ENCODE peak calls at places on chromosomes 11 and 22, in six cellular contexts. H is SK-N-SH, W is H1, Q is K562, B is HepG2, J is GM12878. T is an unnamed sample.

GRCh38 chr11:63768232-63769043 is at the start of gene ZFTA:
- DNase-seq in H (peak), W (peak), Q (peak), B (no peak), J (no peak), T (no peak)

GRCh38 chr22:20613301-20613700 is 105.9 kb downstream of the MED15 start:
- DNase-seq in H (no peak), W (no peak), Q (no peak), B (no peak), J (no peak), T (no peak)

GRCh38 chr11:130766650-130767297 is 149.5 kb downstream of the SNX19 start:
- DNase-seq in H (no peak), W (no peak), Q (no peak), B (no peak), J (no peak), T (no peak)

GRCh38 chr11:76246271-76246933 is 40.1 kb upstream of the WNT11 start:
- DNase-seq in H (no peak), W (no peak), Q (no peak), B (no peak), J (no peak), T (no peak)

GRCh38 chr11:109968781-109969180 is 124.4 kb upstream of the ZC3H12C start:
- DNase-seq in H (no peak), W (no peak), Q (peak), B (no peak), J (no peak), T (no peak)

GRCh38 chr11:32817181-32817842 is 12.4 kb upstream of the PRRG4 start:
- DNase-seq in H (no peak), W (no peak), Q (no peak), B (no peak), J (no peak), T (no peak)

GRCh38 chr22:44549701-44550100 is 51.7 kb upstream of the RTL6 start:
- DNase-seq in H (no peak), W (no peak), Q (no peak), B (no peak), J (no peak), T (no peak)

GRCh38 chr11:117145393-117145761 is 1.3 kb downstream of the PAFAH1B2 start:
- DNase-seq in H (peak), W (no peak), Q (peak), B (peak), J (no peak), T (no peak)

GRCh38 chr11:13205446-13205845 is 72.1 kb upstream of the BMAL1 start:
- DNase-seq in H (no peak), W (no peak), Q (no peak), B (no peak), J (peak), T (no peak)

GRCh38 chr22:38873469-38874411 is 1.7 kb upstream of the CBX6 start:
- DNase-seq in H (no peak), W (peak), Q (no peak), B (no peak), J (peak), T (no peak)

GRCh38 chr11:57977709-57978108 is 46.0 kb upstream of the OR9Q1 start:
- DNase-seq in H (no peak), W (no peak), Q (no peak), B (no peak), J (no peak), T (no peak)

GRCh38 chr11:115776916-115777315 is 272.7 kb upstream of the CADM1 start:
- DNase-seq in H (no peak), W (no peak), Q (no peak), B (no peak), J (no peak), T (no peak)

GRCh38 chr22:33076368-33076767 is 18.2 kb upstream of the SYN3 start:
- DNase-seq in H (no peak), W (no peak), Q (no peak), B (no peak), J (no peak), T (no peak)

GRCh38 chr11:19817870-19818269 is 105.2 kb downstream of the NAV2 start:
- DNase-seq in H (no peak), W (no peak), Q (no peak), B (no peak), J (no peak), T (no peak)

DNA sequence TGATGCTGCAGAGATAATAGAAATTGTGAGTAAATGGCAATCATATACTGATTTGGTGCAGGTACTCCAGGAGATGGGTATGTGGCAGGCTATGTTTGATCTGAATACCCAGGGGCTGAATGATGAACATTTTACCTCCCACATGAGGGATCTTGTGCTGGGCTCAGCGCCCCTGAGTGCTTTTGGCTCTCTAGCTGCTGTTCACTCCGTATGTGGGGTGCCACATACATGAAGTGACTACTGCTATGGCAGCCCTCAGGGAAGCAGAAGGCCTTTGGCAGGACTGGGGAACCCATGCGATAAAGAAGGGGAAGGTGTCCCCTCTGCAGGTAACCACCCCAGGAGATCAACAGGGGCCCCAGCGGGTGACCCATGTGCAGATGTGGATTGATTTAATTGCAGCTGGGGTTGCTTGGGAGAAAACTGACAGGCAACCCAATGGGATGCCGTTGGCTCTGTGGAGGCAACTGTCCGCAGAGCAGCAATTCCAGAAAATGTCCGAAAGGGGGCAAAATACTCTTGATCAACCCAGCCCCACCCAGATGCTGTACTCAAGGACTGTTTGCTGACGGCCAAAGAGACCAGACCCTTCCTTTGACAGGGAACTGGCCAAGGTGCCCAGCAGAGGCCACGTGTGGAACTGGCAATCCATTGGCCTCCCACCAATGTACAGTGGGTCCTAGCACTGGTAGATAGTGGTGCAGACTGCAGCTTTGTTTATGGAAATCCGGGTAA is 29.5 kb upstream of the KCNA4 start:
- DNase-seq in H (peak), W (peak), Q (no peak), B (no peak), J (no peak), T (no peak)
- TF ChIP-seq GABPA in H (no peak), W (no peak), Q (no peak), B (no peak), J (no peak), T (no peak)

GRCh38 chr11:101128571-101129202 is 926 bp downstream of the PGR start:
- DNase-seq in H (peak), W (peak), Q (no peak), B (no peak), J (no peak), T (no peak)

GRCh38 chr11:101127348-101127698 is 2.3 kb downstream of the PGR start:
- DNase-seq in H (no peak), W (peak), Q (peak), B (no peak), J (no peak), T (no peak)

GRCh38 chr11:101127699-101128570 is 1.7 kb downstream of the PGR start:
- DNase-seq in H (peak), W (peak), Q (peak), B (no peak), J (no peak), T (no peak)

GRCh38 chr11:101129203-101129943 is at the start of gene PGR:
- DNase-seq in H (peak), W (peak), Q (peak), B (no peak), J (no peak), T (no peak)

GRCh38 chr11:101126551-101127347 is 2.9 kb downstream of the PGR start:
- DNase-seq in H (no peak), W (peak), Q (peak), B (no peak), J (no peak), T (no peak)
- H3K4me3 ChIP-seq in H (peak), W (peak), Q (peak), B (no peak), J (no peak), T (no peak)

DNA sequence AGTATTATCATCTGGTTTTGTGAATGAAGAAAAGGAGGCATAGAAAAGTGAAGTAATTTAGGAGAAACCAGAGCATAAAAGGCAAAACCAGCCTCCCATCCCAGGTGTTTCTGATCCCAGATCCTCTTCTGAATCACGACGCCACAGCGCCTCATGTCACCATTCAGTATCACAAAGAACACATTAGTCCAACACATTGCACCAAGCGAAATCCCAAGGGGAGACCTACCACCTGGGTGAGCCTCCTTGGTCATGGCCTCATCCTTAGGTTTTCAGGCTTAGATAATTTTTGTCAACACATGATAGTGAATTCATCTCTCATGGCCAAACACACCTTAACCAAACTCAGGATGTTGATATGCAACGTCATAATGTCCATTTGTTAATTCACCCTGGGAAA is 181.5 kb upstream of the SORL1-AS1 start:
- DNase-seq in H (no peak), W (no peak), Q (no peak), B (no peak), J (no peak), T (no peak)
- TF ChIP-seq POLR2AphosphoS5 in H (no peak), W (no peak), Q (no peak), B (no peak), J (peak), T (no peak)

GRCh38 chr11:113553235-113553634 is 78.0 kb upstream of the DRD2 start:
- DNase-seq in H (no peak), W (no peak), Q (no peak), B (no peak), J (no peak), T (no peak)
- TF ChIP-seq GABPA in H (no peak), W (no peak), Q (no peak), B (no peak), J (no peak), T (no peak)